ENCODE peak calls at places on chromosomes 2 and 18, in four cellular contexts. C, Q, W and I are unnamed samples.

GRCh38 chr2:5695641-5696350 is 3.6 kb downstream of the SOX11 start:
- DNase-seq in W (peak), C (no peak), Q (no peak), I (no peak)

GRCh38 chr18:48562075-48562474 is 23.2 kb downstream of the CTIF start:
- DNase-seq in Q (no peak), W (no peak), C (no peak), I (no peak)

GRCh38 chr18:76687271-76688006 is 134.9 kb upstream of the ZNF236 start:
- DNase-seq in Q (no peak), W (no peak), C (no peak), I (no peak)

GRCh38 chr18:6951336-6952090 is 166.1 kb downstream of the LAMA1 start:
- DNase-seq in C (no peak), W (no peak), Q (no peak), I (no peak)

GRCh38 chr2:219968685-219969345 is 341.4 kb downstream of the SLC4A3 start:
- DNase-seq in W (no peak), Q (no peak), C (no peak), I (no peak)

GRCh38 chr2:234996467-234997270 is 44.9 kb downstream of the SH3BP4 start:
- DNase-seq in Q (no peak), W (peak), C (no peak), I (peak)

GRCh38 chr2:16661536-16661935 is 4.1 kb downstream of the CYRIA start:
- DNase-seq in W (no peak), C (no peak), Q (no peak), I (no peak)

GRCh38 chr2:29723255-29724001 is 198.0 kb downstream of the ALK start:
- DNase-seq in Q (no peak), C (no peak), W (no peak), I (no peak)

GRCh38 chr18:79583984-79584401 is 95.6 kb upstream of the CTDP1 start:
- DNase-seq in W (no peak), C (no peak), Q (no peak), I (no peak)

GRCh38 chr2:12202301-12202700 is 455.9 kb downstream of the LPIN1 start:
- DNase-seq in W (no peak), C (no peak), Q (no peak), I (no peak)

GRCh38 chr2:162153608-162154224 is 1.7 kb upstream of the GCG start:
- DNase-seq in Q (peak), C (peak), W (peak), I (peak)

GRCh38 chr2:134367915-134368911 is 114.3 kb downstream of the MGAT5 start:
- DNase-seq in Q (no peak), C (no peak), W (no peak), I (peak)

GRCh38 chr2:219230201-219230540 is 565 bp downstream of the ANKZF1 start:
- DNase-seq in C (peak), Q (peak), W (peak), I (peak)

GRCh38 chr2:169803480-169803879 is 4.8 kb downstream of the SSB start:
- DNase-seq in C (no peak), W (no peak), Q (no peak), I (no peak)

GRCh38 chr2:202014328-202015034 is 19.2 kb upstream of the FZD7 start:
- DNase-seq in W (no peak), Q (no peak), C (peak), I (no peak)
- TF ChIP-seq ELF4 in W (no peak), Q (no peak), C (no peak), I (no peak)

DNA sequence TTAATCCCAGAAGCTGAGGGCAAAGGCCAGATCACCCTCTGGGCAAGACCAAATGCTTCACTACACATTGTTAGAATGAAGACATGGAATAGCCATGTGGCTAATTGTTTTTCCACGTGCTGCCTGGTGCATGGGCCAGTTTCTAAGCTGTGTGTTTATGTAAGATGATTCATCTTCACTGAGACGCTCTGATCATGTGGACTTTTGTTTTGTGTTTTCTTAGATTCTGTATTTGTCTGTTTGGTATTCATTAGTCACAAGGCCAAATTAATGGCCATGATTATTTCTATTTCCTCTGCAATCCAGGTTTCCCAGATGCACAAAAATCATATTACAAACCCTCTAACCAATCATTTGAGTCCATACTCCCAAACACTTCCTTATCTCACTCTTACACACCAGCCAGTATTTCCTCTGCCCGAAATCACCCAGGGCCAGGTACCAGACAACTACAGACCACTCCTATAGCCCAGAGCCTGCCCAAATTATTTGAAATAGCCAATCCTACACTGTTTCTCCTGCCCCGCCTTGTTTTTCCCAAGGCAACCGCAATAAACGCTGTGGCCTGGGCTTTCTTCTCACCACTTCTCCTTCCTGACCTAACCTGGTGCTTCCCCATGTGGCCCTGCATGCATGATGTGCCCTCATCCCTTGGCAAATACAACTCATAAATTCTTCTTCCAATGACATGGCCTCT is 94.2 kb upstream of the SP3 start:
- DNase-seq in W (no peak), Q (peak), C (no peak), I (peak)
- TF ChIP-seq ELF4 in W (no peak), Q (peak), C (no peak), I (no peak)

GRCh38 chr2:217977840-217978535 is 24.8 kb downstream of the TNS1 start:
- DNase-seq in C (no peak), Q (no peak), W (no peak), I (no peak)
- TF ChIP-seq ELF4 in C (no peak), Q (no peak), W (no peak), I (no peak)

GRCh38 chr2:96578731-96579130 is 42.2 kb downstream of the ARID5A start:
- DNase-seq in Q (no peak), W (no peak), C (no peak), I (no peak)

GRCh38 chr2:96580771-96581170 is 44.2 kb downstream of the ARID5A start:
- DNase-seq in Q (peak), W (no peak), C (peak), I (peak)

GRCh38 chr2:96579422-96579821 is 42.9 kb downstream of the ARID5A start:
- DNase-seq in W (no peak), Q (no peak), C (no peak), I (no peak)

GRCh38 chr2:96584017-96584416 is 47.5 kb downstream of the ARID5A start:
- DNase-seq in W (no peak), Q (no peak), C (no peak), I (no peak)
- TF ChIP-seq ELF4 in W (no peak), Q (no peak), C (no peak), I (no peak)

DNA sequence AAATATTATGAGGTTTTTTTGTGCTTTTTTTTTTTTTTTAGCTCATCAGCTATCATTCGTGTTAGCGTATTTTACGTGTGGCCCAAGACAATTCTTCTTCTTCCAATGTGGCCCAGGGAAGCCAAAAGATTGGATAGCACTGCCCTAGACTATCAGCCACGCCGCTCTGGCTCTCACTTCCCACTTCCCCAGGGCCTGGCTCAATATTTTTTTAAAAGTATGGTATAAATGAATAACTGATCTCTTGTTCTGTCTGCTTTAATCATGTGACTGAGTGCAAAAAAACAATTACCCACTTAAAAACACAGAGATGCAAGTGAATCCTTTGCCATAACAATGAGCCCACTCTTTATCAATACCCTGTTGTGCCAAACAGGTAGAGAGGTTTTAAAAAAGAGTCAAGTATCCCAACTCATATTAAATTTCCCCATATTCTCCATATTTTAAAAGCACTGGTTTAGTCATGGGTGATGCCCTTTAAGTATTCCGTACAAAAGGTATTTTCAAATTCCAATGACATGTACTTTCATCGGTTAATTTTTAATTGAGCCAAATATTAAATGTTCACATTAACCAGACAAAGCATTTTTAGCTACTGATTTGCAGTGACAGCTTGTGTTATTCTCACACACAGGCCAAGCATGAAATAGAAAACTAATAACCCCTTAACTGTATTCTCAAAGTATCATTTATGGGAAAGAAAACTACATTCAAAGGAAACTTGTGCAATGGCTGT is 12.6 kb downstream of the BCL2 start:
- DNase-seq in W (no peak), Q (no peak), C (no peak), I (no peak)
- TF ChIP-seq ELF4 in W (no peak), Q (no peak), C (no peak), I (no peak)

DNA sequence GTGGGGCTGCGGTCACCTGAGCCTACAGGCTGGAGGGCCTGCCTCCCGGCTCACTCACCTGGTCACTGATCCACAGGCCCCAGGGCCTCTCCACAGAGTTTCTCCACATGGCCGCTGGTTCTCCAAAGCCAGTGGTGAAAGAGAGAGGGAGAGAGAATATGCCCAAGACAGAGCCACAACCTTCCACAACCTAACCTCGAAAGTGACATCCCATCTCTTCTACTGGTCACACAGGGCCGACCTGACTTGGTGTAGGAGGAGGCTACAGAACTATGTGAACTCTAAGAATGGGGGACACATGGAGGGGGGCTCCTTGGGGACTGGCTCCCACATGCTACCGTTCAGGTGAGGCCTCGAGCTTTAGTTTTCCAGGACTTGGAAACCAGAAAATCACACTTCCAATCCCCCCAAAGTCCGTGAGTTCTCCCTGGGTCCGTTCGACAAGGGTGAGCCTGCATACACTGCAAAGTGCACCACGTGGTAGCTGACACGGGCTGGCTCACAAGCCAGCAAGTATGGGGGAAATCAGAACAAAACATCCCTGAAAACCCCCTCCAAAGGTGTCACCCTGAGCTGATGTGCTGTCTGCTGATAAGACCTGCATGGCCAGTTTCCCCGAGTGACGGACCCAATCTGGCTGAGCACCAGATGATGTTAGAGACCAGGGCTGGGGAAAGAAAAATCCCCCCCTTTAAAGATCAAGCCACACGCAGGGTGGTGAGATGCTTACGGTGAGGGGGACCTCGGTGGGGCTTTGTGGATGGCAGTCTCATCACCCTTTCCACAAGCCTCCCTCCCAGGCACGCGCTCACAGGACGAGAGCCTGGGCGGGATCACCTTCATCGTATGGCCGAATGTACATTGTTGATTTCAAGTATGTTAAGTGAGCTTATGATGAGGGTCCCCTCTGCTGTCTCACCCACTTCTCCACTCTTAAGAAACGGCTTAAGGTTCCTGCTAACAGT is 54.2 kb upstream of the SEMA4C start:
- DNase-seq in C (no peak), W (no peak), Q (peak), I (no peak)
- TF ChIP-seq ELF4 in C (no peak), W (no peak), Q (peak), I (no peak)